ENCODE peak calls at places on chromosomes 5 and 9, in five cellular contexts. One of them, this sample, is unnamed.

GRCh38 chr5:541888-542692 is 17.8 kb upstream of the SLC9A3 start:
- DNase-seq in thyroid gland: no peak
- DNase-seq in astrocyte of the cerebellum: no peak
- DNase-seq in GM13977: no peak
- DNase-seq in GM12878: no peak
- DNase-seq in this sample: no peak

GRCh38 chr9:121278535-121279169 is 10.7 kb downstream of the GSN start:
- DNase-seq in thyroid gland: peak; percentile 70
- DNase-seq in astrocyte of the cerebellum: peak; percentile 93
- DNase-seq in GM13977: peak; percentile 58
- DNase-seq in GM12878: peak; percentile 11
- DNase-seq in this sample: peak; percentile 98

GRCh38 chr9:27505744-27506161 is 18.3 kb upstream of the IFNK start:
- DNase-seq in thyroid gland: no peak
- DNase-seq in astrocyte of the cerebellum: no peak
- DNase-seq in GM13977: no peak
- DNase-seq in GM12878: no peak
- DNase-seq in this sample: no peak

GRCh38 chr5:139776856-139777255 is 18.8 kb upstream of the PSD2 start:
- DNase-seq in thyroid gland: no peak
- DNase-seq in astrocyte of the cerebellum: no peak
- DNase-seq in GM13977: no peak
- DNase-seq in GM12878: no peak
- DNase-seq in this sample: no peak

GRCh38 chr5:170362625-170363024 is 26.5 kb downstream of the KCNMB1 start:
- DNase-seq in thyroid gland: no peak
- DNase-seq in astrocyte of the cerebellum: no peak
- DNase-seq in GM13977: no peak
- DNase-seq in GM12878: no peak
- DNase-seq in this sample: no peak

GRCh38 chr5:176633638-176634037 is 3.2 kb downstream of the EIF4E1B start:
- DNase-seq in thyroid gland: no peak
- DNase-seq in astrocyte of the cerebellum: no peak
- DNase-seq in GM13977: no peak
- DNase-seq in GM12878: no peak
- DNase-seq in this sample: no peak

GRCh38 chr5:34838785-34839714 is at the start of gene TTC23L:
- DNase-seq in thyroid gland: peak; percentile 93
- DNase-seq in astrocyte of the cerebellum: peak; percentile 50
- DNase-seq in GM13977: peak; percentile 93
- DNase-seq in GM12878: peak; percentile 35
- DNase-seq in this sample: peak; percentile 39

GRCh38 chr5:156824800-156825199 is 25.3 kb upstream of the PPP1R2B start:
- DNase-seq in thyroid gland: peak; percentile 8
- DNase-seq in astrocyte of the cerebellum: peak; percentile 13
- DNase-seq in GM13977: no peak
- DNase-seq in GM12878: no peak
- DNase-seq in this sample: peak; percentile 23

GRCh38 chr5:140024928-140025327 is 18.2 kb downstream of the NRG2 start:
- DNase-seq in thyroid gland: peak; percentile 7
- DNase-seq in astrocyte of the cerebellum: no peak
- DNase-seq in GM13977: no peak
- DNase-seq in GM12878: no peak
- DNase-seq in this sample: no peak

GRCh38 chr5:42720242-42720641 is 36.4 kb upstream of the CCDC152 start:
- DNase-seq in thyroid gland: no peak
- DNase-seq in astrocyte of the cerebellum: no peak
- DNase-seq in GM13977: no peak
- DNase-seq in GM12878: no peak
- DNase-seq in this sample: no peak

GRCh38 chr5:42719034-42719433 is 37.6 kb upstream of the CCDC152 start:
- DNase-seq in thyroid gland: no peak
- DNase-seq in astrocyte of the cerebellum: no peak
- DNase-seq in GM13977: no peak
- DNase-seq in GM12878: no peak
- DNase-seq in this sample: no peak

GRCh38 chr5:42721484-42721883 is 35.1 kb upstream of the CCDC152 start:
- DNase-seq in thyroid gland: no peak
- DNase-seq in astrocyte of the cerebellum: no peak
- DNase-seq in GM13977: no peak
- DNase-seq in GM12878: no peak
- DNase-seq in this sample: no peak

GRCh38 chr5:42718591-42718990 is 38.0 kb upstream of the CCDC152 start:
- DNase-seq in thyroid gland: no peak
- DNase-seq in astrocyte of the cerebellum: peak; percentile 40
- DNase-seq in GM13977: no peak
- DNase-seq in GM12878: peak; percentile 32
- DNase-seq in this sample: no peak

DNA sequence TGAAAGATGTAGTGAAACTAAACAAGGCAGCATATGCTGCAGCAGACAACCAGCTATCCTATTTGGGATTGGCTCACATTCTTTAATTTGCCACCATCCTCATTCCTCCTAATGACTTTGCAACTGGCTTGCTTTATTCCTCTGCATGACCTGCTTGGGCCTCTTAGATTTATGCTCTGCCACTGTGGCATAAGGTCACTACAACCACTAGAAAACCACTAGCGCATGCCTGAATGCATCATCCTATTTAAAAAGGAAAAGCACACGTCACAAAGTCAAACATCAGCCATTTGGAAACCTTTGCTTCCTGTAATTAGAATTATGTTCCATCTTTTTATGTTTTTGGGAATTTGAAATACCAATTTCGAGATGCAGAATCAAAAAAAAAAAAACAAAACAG is 40.8 kb upstream of the CCDC152 start:
- DNase-seq in thyroid gland: no peak
- DNase-seq in astrocyte of the cerebellum: no peak
- DNase-seq in GM13977: no peak
- DNase-seq in GM12878: no peak
- DNase-seq in this sample: no peak
- TF ChIP-seq CTCF in thyroid gland: no peak
- TF ChIP-seq CTCF in astrocyte of the cerebellum: no peak
- TF ChIP-seq CTCF in GM13977: no peak
- TF ChIP-seq CTCF in GM12878: no peak
- TF ChIP-seq CTCF in this sample: no peak

GRCh38 chr5:96729156-96729555 is 67.0 kb downstream of the CAST start:
- DNase-seq in thyroid gland: no peak
- DNase-seq in astrocyte of the cerebellum: no peak
- DNase-seq in GM13977: no peak
- DNase-seq in GM12878: no peak
- DNase-seq in this sample: no peak
- TF ChIP-seq CTCF in thyroid gland: peak; percentile 32
- TF ChIP-seq CTCF in astrocyte of the cerebellum: peak; percentile 21
- TF ChIP-seq CTCF in GM13977: no peak
- TF ChIP-seq CTCF in GM12878: no peak
- TF ChIP-seq CTCF in this sample: peak; percentile 22

DNA sequence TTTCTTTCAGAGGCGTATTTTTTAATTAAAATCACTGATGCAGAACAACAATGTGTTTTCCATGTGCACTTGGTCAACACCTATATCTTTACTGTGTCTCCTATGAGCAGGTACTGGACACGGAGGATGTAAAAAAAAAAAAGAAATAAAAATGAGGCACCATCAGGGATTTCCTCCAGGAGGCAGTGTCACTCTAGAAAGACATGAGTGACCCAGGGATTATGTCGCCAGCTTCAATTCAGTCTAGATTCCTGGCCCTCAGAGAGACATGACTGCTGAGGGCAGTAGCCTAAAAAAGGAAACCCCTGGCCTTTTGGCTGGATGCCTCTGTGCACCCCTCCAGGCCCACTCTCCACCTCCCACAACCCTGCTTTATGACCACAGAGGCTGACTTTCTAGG is 18.3 kb upstream of the IL33 start:
- DNase-seq in thyroid gland: no peak
- DNase-seq in astrocyte of the cerebellum: no peak
- DNase-seq in GM13977: peak; percentile 13
- DNase-seq in GM12878: no peak
- DNase-seq in this sample: no peak
- TF ChIP-seq CTCF in thyroid gland: peak; percentile 55
- TF ChIP-seq CTCF in astrocyte of the cerebellum: no peak
- TF ChIP-seq CTCF in GM13977: peak; percentile 30
- TF ChIP-seq CTCF in GM12878: peak; percentile 18
- TF ChIP-seq CTCF in this sample: peak; percentile 51

GRCh38 chr5:31531888-31532710 is at the start of the genes C5orf22 and DROSHA:
- DNase-seq in thyroid gland: peak; percentile 97
- DNase-seq in astrocyte of the cerebellum: peak; percentile 90
- DNase-seq in GM13977: peak; percentile 89
- DNase-seq in GM12878: peak; percentile 89
- DNase-seq in this sample: peak; percentile 82
- TF ChIP-seq CTCF in thyroid gland: no peak
- TF ChIP-seq CTCF in astrocyte of the cerebellum: peak; percentile 3
- TF ChIP-seq CTCF in GM13977: peak; percentile 10
- TF ChIP-seq CTCF in GM12878: peak; percentile 4
- TF ChIP-seq CTCF in this sample: no peak

DNA sequence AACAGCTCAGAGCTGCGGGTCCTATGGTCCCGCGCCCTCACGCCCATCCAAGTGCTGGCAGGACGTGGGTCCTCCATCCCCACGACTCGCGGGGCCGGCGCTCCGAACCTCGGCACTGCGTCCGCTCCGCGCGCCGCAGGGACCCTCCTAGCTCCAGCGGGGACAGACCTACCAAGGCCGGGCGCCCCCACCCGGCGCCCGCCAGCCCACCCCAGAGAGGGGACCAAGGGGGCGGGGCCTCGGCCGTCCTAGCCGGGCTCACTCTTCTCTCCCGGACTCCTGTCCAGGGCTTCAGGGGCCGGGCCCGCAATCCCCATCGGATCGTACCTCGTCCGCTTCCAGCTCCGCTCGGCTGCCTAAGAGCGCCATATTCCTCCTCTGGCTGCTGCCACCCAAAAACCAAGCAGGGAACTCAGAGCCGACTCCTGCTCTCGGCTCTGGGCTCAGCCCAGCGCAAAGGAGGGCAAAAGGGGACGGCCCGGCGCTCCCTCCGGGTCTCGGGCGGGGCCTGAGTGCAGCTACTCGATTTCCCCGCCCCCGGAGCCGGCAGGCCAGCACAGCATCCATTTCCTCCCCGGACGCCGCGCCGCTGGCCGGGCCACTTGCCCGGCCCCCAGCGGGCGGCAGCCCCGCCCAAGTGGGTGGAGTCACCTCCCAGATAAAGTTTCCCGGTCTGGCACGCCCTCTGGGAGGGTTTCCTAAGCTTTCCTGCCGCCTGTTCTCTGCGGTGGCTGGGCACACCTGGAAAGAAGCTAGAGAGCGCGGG is at the start of gene TTC39B:
- DNase-seq in thyroid gland: peak; percentile 95
- DNase-seq in astrocyte of the cerebellum: peak; percentile 72
- DNase-seq in GM13977: peak; percentile 90
- DNase-seq in GM12878: no peak
- DNase-seq in this sample: peak; percentile 79
- TF ChIP-seq CTCF in thyroid gland: no peak
- TF ChIP-seq CTCF in astrocyte of the cerebellum: no peak
- TF ChIP-seq CTCF in GM13977: no peak
- TF ChIP-seq CTCF in GM12878: no peak
- TF ChIP-seq CTCF in this sample: no peak